ENCODE peak calls at places on chromosome 3, in five cellular contexts. J, I, L, F and R are unnamed samples.

GRCh38 chr3:33063651-33064051 is 33.3 kb downstream of the GLB1 start:
- DNase-seq in J (no peak), I (peak; percentile 68), L (peak; percentile 23), F (peak; percentile 87), R (peak; percentile 80)

GRCh38 chr3:145869958-145870357 is 291.0 kb downstream of the PLOD2 start:
- DNase-seq in J (no peak), I (no peak), L (no peak), F (peak; percentile 12), R (no peak)

GRCh38 chr3:25594007-25594502 is 70.7 kb downstream of the TOP2B start:
- DNase-seq in J (peak; percentile 71), I (no peak), L (peak; percentile 70), F (peak; percentile 84), R (peak; percentile 80)

GRCh38 chr3:25176999-25177398 is 251.1 kb upstream of the RARB start:
- DNase-seq in J (no peak), I (no peak), L (no peak), F (no peak), R (no peak)

GRCh38 chr3:58528629-58529028 is 8.4 kb downstream of the ACOX2 start:
- DNase-seq in J (no peak), I (no peak), L (no peak), F (peak; percentile 77), R (peak; percentile 32)

GRCh38 chr3:125681146-125681545 is 85.8 kb upstream of the OSBPL11 start:
- DNase-seq in J (no peak), I (no peak), L (no peak), F (no peak), R (no peak)

GRCh38 chr3:155232605-155233004 is 60.9 kb downstream of the STRIT1 start:
- DNase-seq in J (peak; percentile 34), I (no peak), L (peak; percentile 83), F (peak; percentile 97), R (peak; percentile 90)

GRCh38 chr3:43855674-43856299 is 165.0 kb downstream of the ABHD5 start:
- DNase-seq in J (peak; percentile 24), I (no peak), L (peak; percentile 48), F (peak; percentile 81), R (peak; percentile 61)

GRCh38 chr3:10941972-10942371 is 50.6 kb upstream of the SLC6A1 start:
- DNase-seq in J (no peak), I (no peak), L (no peak), F (peak; percentile 8), R (no peak)

GRCh38 chr3:94249491-94250079 is 186.7 kb downstream of the NSUN3 start:
- DNase-seq in J (peak; percentile 30), I (peak; percentile 66), L (peak; percentile 63), F (peak; percentile 36), R (peak; percentile 69)

GRCh38 chr3:182212479-182213076 is 500.9 kb downstream of the SOX2 start:
- DNase-seq in J (no peak), I (no peak), L (peak; percentile 1), F (peak; percentile 49), R (peak; percentile 69)

GRCh38 chr3:37862712-37863551 is 1.3 kb downstream of the CTDSPL start:
- DNase-seq in J (no peak), I (no peak), L (peak; percentile 49), F (peak; percentile 61), R (peak; percentile 41)

GRCh38 chr3:155702745-155703581 is 41.9 kb downstream of the PLCH1 start:
- DNase-seq in J (no peak), I (no peak), L (no peak), F (no peak), R (no peak)

GRCh38 chr3:134761213-134761612 is 33.8 kb upstream of the EPHB1 start:
- DNase-seq in J (no peak), I (no peak), L (no peak), F (no peak), R (no peak)

GRCh38 chr3:83934208-83935150 is 1024.3 kb upstream of the CADM2 start:
- DNase-seq in J (no peak), I (no peak), L (no peak), F (peak; percentile 61), R (no peak)

GRCh38 chr3:118991775-118992174 is 42.9 kb downstream of the IGSF11 start:
- DNase-seq in J (no peak), I (no peak), L (no peak), F (no peak), R (no peak)

GRCh38 chr3:193086688-193087087 is 154.3 kb upstream of the PLAAT1 start:
- DNase-seq in J (no peak), I (no peak), L (no peak), F (no peak), R (no peak)

GRCh38 chr3:13133471-13133981 is 60.3 kb upstream of the IQSEC1 start:
- DNase-seq in J (no peak), I (no peak), L (no peak), F (no peak), R (no peak)

GRCh38 chr3:99868438-99868723 is 50.7 kb downstream of the CMSS1 start:
- DNase-seq in J (no peak), I (no peak), L (no peak), F (peak; percentile 48), R (peak; percentile 58)

GRCh38 chr3:146625117-146625775 is 20.1 kb upstream of the PLSCR5 start:
- DNase-seq in J (no peak), I (no peak), L (no peak), F (peak; percentile 20), R (peak; percentile 33)

GRCh38 chr3:127953636-127954035 is 38.6 kb downstream of the KBTBD12 start:
- DNase-seq in J (no peak), I (no peak), L (no peak), F (peak; percentile 79), R (peak; percentile 20)

GRCh38 chr3:127411083-127411727 is 123.4 kb upstream of the PRR20G start:
- DNase-seq in J (no peak), I (no peak), L (no peak), F (no peak), R (no peak)

GRCh38 chr3:58532794-58533220 is 4.2 kb downstream of the ACOX2 start:
- DNase-seq in J (peak; percentile 16), I (peak; percentile 86), L (peak; percentile 64), F (peak; percentile 89), R (peak; percentile 71)

GRCh38 chr3:182241777-182242556 is 530.2 kb downstream of the SOX2 start:
- DNase-seq in J (no peak), I (no peak), L (no peak), F (peak; percentile 6), R (peak; percentile 80)

GRCh38 chr3:16675805-16676204 is 70.6 kb upstream of the DAZL start:
- DNase-seq in J (no peak), I (no peak), L (no peak), F (no peak), R (no peak)

GRCh38 chr3:186254676-186255665 is 107.1 kb downstream of the DGKG start:
- DNase-seq in J (no peak), I (no peak), L (no peak), F (no peak), R (no peak)

GRCh38 chr3:38611866-38612265 is 37.6 kb downstream of the SCN5A start:
- DNase-seq in J (no peak), I (no peak), L (no peak), F (no peak), R (no peak)

GRCh38 chr3:45596290-45596791 is 1.8 kb downstream of the LIMD1 start:
- DNase-seq in J (no peak), I (no peak), L (no peak), F (no peak), R (no peak)

GRCh38 chr3:45595364-45596154 is 1.0 kb downstream of the LIMD1 start:
- DNase-seq in J (no peak), I (no peak), L (no peak), F (peak; percentile 49), R (no peak)

GRCh38 chr3:45597166-45597565 is 2.6 kb downstream of the LIMD1 start:
- DNase-seq in J (no peak), I (no peak), L (peak; percentile 40), F (peak; percentile 63), R (peak; percentile 51)

GRCh38 chr3:45599424-45599886 is 4.9 kb downstream of the LIMD1 start:
- DNase-seq in J (no peak), I (no peak), L (no peak), F (no peak), R (no peak)

GRCh38 chr3:45597581-45597980 is 3.0 kb downstream of the LIMD1 start:
- DNase-seq in J (no peak), I (no peak), L (no peak), F (no peak), R (no peak)
- H3K4me3 ChIP-seq in J (peak overlapping the region; percentile 72), I (peak overlapping the region; percentile 51), L (peak overlapping the region; percentile 34), F (peak overlapping the region; percentile 6), R (peak overlapping the region; percentile 73)

DNA sequence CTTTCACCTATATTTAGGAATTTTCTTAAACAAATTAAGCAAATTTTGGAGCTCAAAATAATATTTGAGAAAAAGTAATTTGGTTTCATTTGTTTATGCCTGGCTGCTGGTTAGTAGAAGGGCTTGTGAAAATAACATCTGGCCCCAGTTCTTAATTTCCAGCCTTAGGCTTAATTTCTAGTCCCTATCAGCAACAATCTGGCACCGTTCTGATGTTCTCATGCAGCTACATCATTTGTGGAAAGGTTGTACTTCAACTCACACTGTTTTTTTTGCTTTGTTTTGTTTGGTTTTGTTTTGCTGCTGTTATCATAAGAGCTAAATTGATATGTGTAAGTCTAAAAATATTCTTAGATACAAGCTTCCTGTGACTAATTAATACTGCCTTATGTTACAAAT is 8.8 kb downstream of the CPA3 start:
- DNase-seq in J (no peak), I (no peak), L (no peak), F (peak; percentile 29), R (no peak)
- H3K4me3 ChIP-seq in J (no peak overlapping the region), I (no peak overlapping the region), L (no peak overlapping the region), F (no peak overlapping the region), R (no peak overlapping the region)

GRCh38 chr3:197547206-197547605 is 8.6 kb downstream of the BDH1 start:
- DNase-seq in J (no peak), I (no peak), L (no peak), F (no peak), R (no peak)
- H3K4me3 ChIP-seq in J (no peak overlapping the region), I (no peak overlapping the region), L (no peak overlapping the region), F (no peak overlapping the region), R (no peak overlapping the region)

GRCh38 chr3:189119947-189120346 is 51.8 kb upstream of the TPRG1 start:
- DNase-seq in J (no peak), I (no peak), L (no peak), F (no peak), R (no peak)

GRCh38 chr3:189122526-189123205 is 49.1 kb upstream of the TPRG1 start:
- DNase-seq in J (no peak), I (no peak), L (no peak), F (no peak), R (no peak)

GRCh38 chr3:189121088-189121487 is 50.7 kb upstream of the TPRG1 start:
- DNase-seq in J (no peak), I (no peak), L (no peak), F (no peak), R (no peak)

GRCh38 chr3:189122120-189122519 is 49.7 kb upstream of the TPRG1 start:
- DNase-seq in J (no peak), I (no peak), L (no peak), F (no peak), R (no peak)

GRCh38 chr3:189123595-189124387 is 48.0 kb upstream of the TPRG1 start:
- DNase-seq in J (no peak), I (no peak), L (no peak), F (no peak), R (peak; percentile 84)
- H3K4me3 ChIP-seq in J (no peak overlapping the region), I (peak overlapping the region; percentile 30), L (no peak overlapping the region), F (no peak overlapping the region), R (no peak overlapping the region)